ENCODE peak calls at places on chromosome 16, in five cellular contexts. O is neural progenitor cell; F is T-cell; T is hypothalamus; Q is stimulated activated CD8-positive, alpha-beta memory T cell treated with anti-CD3 and anti-CD28 coated beads, Interleukin-4, amount 100 ng/mL, for 4 hours. I is an unnamed sample.

GRCh38 chr16:14341324-14342225 is 270.5 kb downstream of the MRTFB start:
- DNase-seq in O (no peak), F (no peak), T (no peak), Q (no peak), I (no peak)

GRCh38 chr16:11597268-11597690 is 10.6 kb upstream of the LITAF start:
- DNase-seq in O (no peak), F (no peak), T (no peak), Q (no peak), I (peak; percentile 40)

GRCh38 chr16:25747160-25747758 is 55.5 kb downstream of the HS3ST4 start:
- DNase-seq in O (peak; percentile 71), F (no peak), T (no peak), Q (no peak), I (no peak)

GRCh38 chr16:73599870-73600269 is 551.9 kb upstream of the ZFHX3 start:
- DNase-seq in O (no peak), F (no peak), T (no peak), Q (no peak), I (no peak)

GRCh38 chr16:67917852-67918236 is 13.8 kb downstream of the CTRL start:
- DNase-seq in O (no peak), F (no peak), T (no peak), Q (no peak), I (no peak)

GRCh38 chr16:66750279-66751134 is 902 bp downstream of the DYNC1LI2 start:
- DNase-seq in O (no peak), F (no peak), T (no peak), Q (no peak), I (no peak)

GRCh38 chr16:87489434-87490045 is 3.3 kb downstream of the ZCCHC14 start:
- DNase-seq in O (no peak), F (no peak), T (no peak), Q (no peak), I (no peak)

GRCh38 chr16:15777533-15778203 is 79.2 kb downstream of the MYH11 start:
- DNase-seq in O (peak; percentile 75), F (no peak), T (no peak), Q (no peak), I (peak; percentile 20)

GRCh38 chr16:28090646-28091377 is 27.3 kb upstream of the GSG1L start:
- DNase-seq in O (peak; percentile 66), F (no peak), T (no peak), Q (no peak), I (no peak)

GRCh38 chr16:67087803-67088202 is 21.9 kb upstream of the PHAF1 start:
- DNase-seq in O (no peak), F (no peak), T (no peak), Q (no peak), I (no peak)

GRCh38 chr16:84518804-84519341 is 14.4 kb upstream of the MEAK7 start:
- DNase-seq in O (no peak), F (peak; percentile 50), T (no peak), Q (peak; percentile 33), I (no peak)

GRCh38 chr16:72908362-72908838 is 139.5 kb downstream of the ZFHX3 start:
- DNase-seq in O (no peak), F (no peak), T (no peak), Q (no peak), I (peak; percentile 25)

GRCh38 chr16:20870122-20870521 is 30.0 kb downstream of the DCUN1D3 start:
- DNase-seq in O (no peak), F (no peak), T (no peak), Q (no peak), I (no peak)

GRCh38 chr16:66509576-66509975 is 40.3 kb downstream of the TK2 start:
- DNase-seq in O (no peak), F (no peak), T (no peak), Q (no peak), I (no peak)

GRCh38 chr16:31134625-31135534 is 647 bp downstream of the PRSS8 start:
- DNase-seq in O (peak; percentile 80), F (no peak), T (no peak), Q (no peak), I (peak; percentile 84)

GRCh38 chr16:1940273-1941161 is 2.5 kb downstream of the MSRB1 start:
- DNase-seq in O (no peak), F (no peak), T (no peak), Q (no peak), I (peak; percentile 93)

I was measured in body of pancreas.